ENCODE peak calls at places on chromosomes 11 and 22, in eight cellular contexts. One of them, this sample, is unnamed.

GRCh38 chr11:86919557-86920210 is 35.5 kb downstream of the FZD4 start:
- DNase-seq in breast epithelium: no peak
- DNase-seq in HCT116: peak; percentile 54
- DNase-seq in sigmoid colon: no peak
- DNase-seq in suprapubic skin: no peak
- DNase-seq in H1: no peak
- DNase-seq in transverse colon: no peak
- DNase-seq in stomach: no peak
- DNase-seq in this sample: no peak

GRCh38 chr11:416051-416756 is 1.4 kb upstream of the SIGIRR start:
- DNase-seq in suprapubic skin: no peak
- DNase-seq in transverse colon: peak; percentile 17
- DNase-seq in sigmoid colon: no peak
- DNase-seq in breast epithelium: no peak
- DNase-seq in HCT116: no peak
- DNase-seq in stomach: no peak
- DNase-seq in H1: no peak
- DNase-seq in this sample: no peak

GRCh38 chr11:32109138-32109537 is 18.3 kb downstream of the RCN1 start:
- DNase-seq in transverse colon: no peak
- DNase-seq in breast epithelium: no peak
- DNase-seq in stomach: no peak
- DNase-seq in HCT116: no peak
- DNase-seq in sigmoid colon: no peak
- DNase-seq in H1: no peak
- DNase-seq in suprapubic skin: no peak
- DNase-seq in this sample: no peak

GRCh38 chr11:1297576-1298473 is 11.6 kb downstream of the TOLLIP start:
- DNase-seq in transverse colon: peak; percentile 35
- DNase-seq in HCT116: no peak
- DNase-seq in H1: no peak
- DNase-seq in suprapubic skin: peak; percentile 68
- DNase-seq in breast epithelium: peak; percentile 42
- DNase-seq in sigmoid colon: no peak
- DNase-seq in stomach: peak; percentile 72
- DNase-seq in this sample: no peak

GRCh38 chr11:2515401-2516275 is 70.8 kb downstream of the KCNQ1 start:
- DNase-seq in HCT116: no peak
- DNase-seq in sigmoid colon: peak; percentile 47
- DNase-seq in breast epithelium: peak; percentile 34
- DNase-seq in suprapubic skin: peak; percentile 68
- DNase-seq in H1: no peak
- DNase-seq in stomach: peak; percentile 17
- DNase-seq in transverse colon: peak; percentile 7
- DNase-seq in this sample: peak; percentile 77

GRCh38 chr22:47395481-47395880 is 633.0 kb downstream of the TBC1D22A start:
- DNase-seq in transverse colon: no peak
- DNase-seq in HCT116: no peak
- DNase-seq in suprapubic skin: peak; percentile 18
- DNase-seq in breast epithelium: peak; percentile 24
- DNase-seq in sigmoid colon: no peak
- DNase-seq in stomach: no peak
- DNase-seq in H1: no peak
- DNase-seq in this sample: no peak

GRCh38 chr11:77064648-77065217 is 2.0 kb upstream of the CAPN5 start:
- DNase-seq in transverse colon: no peak
- DNase-seq in HCT116: no peak
- DNase-seq in breast epithelium: peak; percentile 34
- DNase-seq in stomach: no peak
- DNase-seq in suprapubic skin: peak; percentile 63
- DNase-seq in sigmoid colon: peak; percentile 44
- DNase-seq in H1: no peak
- DNase-seq in this sample: no peak

GRCh38 chr11:1458340-1459218 is 28.0 kb downstream of the MOB2 start:
- DNase-seq in H1: no peak
- DNase-seq in stomach: peak; percentile 82
- DNase-seq in transverse colon: peak; percentile 80
- DNase-seq in breast epithelium: no peak
- DNase-seq in sigmoid colon: peak; percentile 96
- DNase-seq in HCT116: no peak
- DNase-seq in suprapubic skin: no peak
- DNase-seq in this sample: no peak

GRCh38 chr11:66012371-66012945 is 650 bp downstream of the CST6 start:
- DNase-seq in transverse colon: no peak
- DNase-seq in stomach: no peak
- DNase-seq in suprapubic skin: no peak
- DNase-seq in sigmoid colon: no peak
- DNase-seq in H1: no peak
- DNase-seq in HCT116: no peak
- DNase-seq in breast epithelium: no peak
- DNase-seq in this sample: no peak

GRCh38 chr11:12207384-12208150 is 97.2 kb downstream of the MICAL2 start:
- DNase-seq in breast epithelium: no peak
- DNase-seq in H1: no peak
- DNase-seq in HCT116: no peak
- DNase-seq in transverse colon: peak; percentile 60
- DNase-seq in sigmoid colon: no peak
- DNase-seq in stomach: no peak
- DNase-seq in suprapubic skin: no peak
- DNase-seq in this sample: no peak

GRCh38 chr11:128772814-128773213 is 78.9 kb downstream of the FLI1 start:
- DNase-seq in stomach: peak; percentile 76
- DNase-seq in transverse colon: peak; percentile 65
- DNase-seq in sigmoid colon: no peak
- DNase-seq in breast epithelium: no peak
- DNase-seq in H1: no peak
- DNase-seq in suprapubic skin: peak; percentile 85
- DNase-seq in HCT116: no peak
- DNase-seq in this sample: no peak

GRCh38 chr11:34072831-34073230 is 21.3 kb downstream of the CAPRIN1 start:
- DNase-seq in transverse colon: no peak
- DNase-seq in HCT116: no peak
- DNase-seq in H1: no peak
- DNase-seq in breast epithelium: no peak
- DNase-seq in sigmoid colon: no peak
- DNase-seq in suprapubic skin: no peak
- DNase-seq in stomach: no peak
- DNase-seq in this sample: no peak

DNA sequence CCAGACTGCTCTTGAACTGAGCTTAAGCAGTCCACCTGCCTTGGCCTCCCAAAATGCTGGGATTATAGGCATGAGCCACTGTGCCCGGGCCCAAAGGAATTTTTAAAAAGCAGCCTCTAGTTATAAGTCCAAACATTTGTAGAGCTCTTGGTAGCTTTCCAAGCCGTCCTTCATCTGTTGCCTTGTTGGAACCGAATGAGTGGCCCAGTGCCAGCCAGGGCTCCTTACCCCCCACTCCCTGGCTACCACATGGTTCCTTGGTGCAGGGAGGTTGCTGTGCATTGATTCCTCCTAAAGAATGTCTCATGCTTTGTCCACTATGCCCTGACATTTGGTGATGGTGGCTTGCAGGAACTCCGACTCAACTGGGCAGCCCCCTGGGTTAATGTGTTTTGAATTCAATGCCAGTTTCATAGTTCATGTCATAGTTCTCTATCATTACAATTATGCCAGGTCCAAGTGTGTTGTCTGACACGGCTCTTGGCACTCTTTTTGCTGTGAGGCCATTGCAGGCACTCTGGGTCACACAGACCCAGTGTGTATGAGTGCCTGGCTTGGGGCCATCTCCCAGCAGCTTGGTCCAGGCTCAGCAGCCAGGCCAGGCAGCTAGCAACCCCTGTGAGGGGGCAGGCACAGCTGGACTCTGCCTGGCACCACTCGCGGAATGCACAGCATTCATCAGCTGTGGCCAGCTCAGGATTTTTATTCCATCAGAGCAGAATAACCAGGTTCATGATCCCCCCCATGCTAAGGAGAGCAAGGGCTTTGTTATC is 13.3 kb upstream of the MICALL1 start:
- DNase-seq in transverse colon: no peak
- DNase-seq in suprapubic skin: no peak
- DNase-seq in sigmoid colon: peak; percentile 83
- DNase-seq in stomach: peak; percentile 85
- DNase-seq in H1: no peak
- DNase-seq in breast epithelium: no peak
- DNase-seq in HCT116: no peak
- DNase-seq in this sample: no peak
- TF ChIP-seq POLR2AphosphoS5 in transverse colon: no peak
- TF ChIP-seq POLR2AphosphoS5 in suprapubic skin: no peak
- TF ChIP-seq POLR2AphosphoS5 in sigmoid colon: no peak
- TF ChIP-seq POLR2AphosphoS5 in stomach: no peak
- TF ChIP-seq POLR2AphosphoS5 in H1: peak; percentile 5
- TF ChIP-seq POLR2AphosphoS5 in breast epithelium: no peak
- TF ChIP-seq POLR2AphosphoS5 in HCT116: no peak
- TF ChIP-seq POLR2AphosphoS5 in this sample: no peak

GRCh38 chr22:38172489-38173155 is 9.0 kb downstream of the PLA2G6 start:
- DNase-seq in stomach: peak; percentile 93
- DNase-seq in sigmoid colon: peak; percentile 68
- DNase-seq in transverse colon: peak; percentile 53
- DNase-seq in breast epithelium: peak; percentile 87
- DNase-seq in HCT116: no peak
- DNase-seq in H1: no peak
- DNase-seq in suprapubic skin: peak; percentile 87
- DNase-seq in this sample: no peak
- TF ChIP-seq POLR2A in stomach: no peak
- TF ChIP-seq POLR2A in sigmoid colon: no peak
- TF ChIP-seq POLR2A in transverse colon: no peak
- TF ChIP-seq POLR2A in breast epithelium: no peak
- TF ChIP-seq POLR2A in HCT116: no peak
- TF ChIP-seq POLR2A in H1: no peak
- TF ChIP-seq POLR2A in suprapubic skin: no peak
- TF ChIP-seq POLR2A in this sample: no peak

GRCh38 chr11:82992219-82992618 is 79.5 kb downstream of the RAB30 start:
- DNase-seq in sigmoid colon: peak; percentile 73
- DNase-seq in HCT116: no peak
- DNase-seq in stomach: no peak
- DNase-seq in H1: no peak
- DNase-seq in suprapubic skin: no peak
- DNase-seq in breast epithelium: no peak
- DNase-seq in transverse colon: no peak
- DNase-seq in this sample: no peak
- H3K27ac ChIP-seq in sigmoid colon: peak overlapping the region; percentile 41
- H3K27ac ChIP-seq in HCT116: no peak overlapping the region
- H3K27ac ChIP-seq in stomach: no peak overlapping the region
- H3K27ac ChIP-seq in H1: no peak overlapping the region
- H3K27ac ChIP-seq in suprapubic skin: no peak overlapping the region
- H3K27ac ChIP-seq in breast epithelium: no peak overlapping the region
- H3K27ac ChIP-seq in transverse colon: no peak overlapping the region
- H3K27ac ChIP-seq in this sample: no peak overlapping the region

GRCh38 chr11:8004008-8004407 is 16.9 kb downstream of the EIF3F start:
- DNase-seq in transverse colon: no peak
- DNase-seq in suprapubic skin: no peak
- DNase-seq in breast epithelium: no peak
- DNase-seq in H1: no peak
- DNase-seq in sigmoid colon: no peak
- DNase-seq in stomach: no peak
- DNase-seq in HCT116: no peak
- DNase-seq in this sample: peak; percentile 65

GRCh38 chr11:8002676-8003075 is 15.5 kb downstream of the EIF3F start:
- DNase-seq in transverse colon: no peak
- DNase-seq in breast epithelium: no peak
- DNase-seq in stomach: no peak
- DNase-seq in suprapubic skin: no peak
- DNase-seq in H1: no peak
- DNase-seq in HCT116: no peak
- DNase-seq in sigmoid colon: no peak
- DNase-seq in this sample: peak; percentile 60

GRCh38 chr11:8003187-8003586 is 16.1 kb downstream of the EIF3F start:
- DNase-seq in stomach: no peak
- DNase-seq in suprapubic skin: no peak
- DNase-seq in sigmoid colon: no peak
- DNase-seq in breast epithelium: no peak
- DNase-seq in transverse colon: no peak
- DNase-seq in HCT116: no peak
- DNase-seq in H1: no peak
- DNase-seq in this sample: peak; percentile 37

GRCh38 chr11:8000390-8000789 is 13.3 kb downstream of the EIF3F start:
- DNase-seq in HCT116: no peak
- DNase-seq in H1: no peak
- DNase-seq in transverse colon: no peak
- DNase-seq in sigmoid colon: no peak
- DNase-seq in stomach: no peak
- DNase-seq in breast epithelium: no peak
- DNase-seq in suprapubic skin: no peak
- DNase-seq in this sample: no peak

DNA sequence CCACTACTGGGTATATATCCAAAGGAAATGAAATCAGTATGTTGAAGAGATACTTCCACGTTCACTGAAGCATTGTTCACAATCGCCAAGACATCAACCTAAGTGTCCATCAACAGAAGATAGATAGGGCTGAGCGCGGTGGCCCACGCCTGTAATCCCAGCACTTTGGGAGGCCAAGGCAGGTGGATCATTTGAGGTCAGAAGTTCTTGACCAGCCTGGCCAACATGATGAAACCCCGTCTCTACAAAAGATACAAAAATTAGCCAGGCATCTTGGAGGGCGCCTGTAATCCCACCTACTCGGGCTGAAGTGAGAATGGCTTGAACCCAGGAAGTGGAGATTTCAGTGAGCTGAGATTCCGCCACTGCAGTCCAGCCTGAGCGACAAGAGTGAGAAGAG is 12.7 kb downstream of the EIF3F start:
- DNase-seq in H1: no peak
- DNase-seq in suprapubic skin: no peak
- DNase-seq in HCT116: no peak
- DNase-seq in breast epithelium: no peak
- DNase-seq in stomach: no peak
- DNase-seq in transverse colon: no peak
- DNase-seq in sigmoid colon: no peak
- DNase-seq in this sample: no peak
- TF ChIP-seq POLR2AphosphoS5 in H1: no peak
- TF ChIP-seq POLR2AphosphoS5 in suprapubic skin: no peak
- TF ChIP-seq POLR2AphosphoS5 in HCT116: no peak
- TF ChIP-seq POLR2AphosphoS5 in breast epithelium: no peak
- TF ChIP-seq POLR2AphosphoS5 in stomach: no peak
- TF ChIP-seq POLR2AphosphoS5 in transverse colon: no peak
- TF ChIP-seq POLR2AphosphoS5 in sigmoid colon: no peak
- TF ChIP-seq POLR2AphosphoS5 in this sample: no peak

DNA sequence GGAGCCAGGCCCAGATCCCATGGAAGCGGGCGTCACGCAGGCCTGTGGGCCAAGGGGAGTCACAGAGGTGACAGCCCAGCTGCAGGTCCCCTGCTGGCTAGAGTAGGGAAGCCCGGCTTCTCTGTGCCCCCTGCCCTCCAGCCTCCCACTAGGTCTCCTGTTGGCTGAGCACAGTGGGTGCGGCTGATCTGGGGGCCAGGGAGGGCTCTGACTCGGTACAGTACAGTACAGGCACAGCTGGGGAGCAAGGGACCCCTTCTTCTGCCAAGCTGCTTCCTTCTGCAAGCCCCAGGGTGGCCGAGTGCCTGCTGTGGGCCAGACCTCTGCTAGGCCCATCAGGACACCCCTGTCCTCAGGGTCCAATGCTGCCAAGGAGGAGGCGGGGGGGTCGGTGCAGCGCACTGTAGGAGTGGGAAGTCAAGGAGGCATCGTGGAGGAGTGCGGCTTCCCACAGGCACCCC is 10.1 kb downstream of the SUSD2 start:
- DNase-seq in H1: peak; percentile 42
- DNase-seq in HCT116: no peak
- DNase-seq in suprapubic skin: no peak
- DNase-seq in transverse colon: no peak
- DNase-seq in sigmoid colon: no peak
- DNase-seq in stomach: no peak
- DNase-seq in breast epithelium: no peak
- DNase-seq in this sample: no peak
- TF ChIP-seq POLR2A in H1: no peak
- TF ChIP-seq POLR2A in HCT116: no peak
- TF ChIP-seq POLR2A in suprapubic skin: no peak
- TF ChIP-seq POLR2A in transverse colon: no peak
- TF ChIP-seq POLR2A in sigmoid colon: no peak
- TF ChIP-seq POLR2A in stomach: no peak
- TF ChIP-seq POLR2A in breast epithelium: no peak
- TF ChIP-seq POLR2A in this sample: no peak

GRCh38 chr11:108593214-108593909 is at the start of gene EXPH5:
- DNase-seq in breast epithelium: peak; percentile 97
- DNase-seq in H1: peak; percentile 96
- DNase-seq in stomach: peak; percentile 97
- DNase-seq in transverse colon: peak; percentile 97
- DNase-seq in suprapubic skin: peak; percentile 95
- DNase-seq in sigmoid colon: peak; percentile 88
- DNase-seq in HCT116: peak; percentile 99
- DNase-seq in this sample: no peak
- H3K27ac ChIP-seq in breast epithelium: peak within 1 kb of the TSS; percentile 95
- H3K27ac ChIP-seq in H1: no peak within 1 kb of the TSS
- H3K27ac ChIP-seq in stomach: peak within 1 kb of the TSS; percentile 91
- H3K27ac ChIP-seq in transverse colon: peak within 1 kb of the TSS; percentile 85
- H3K27ac ChIP-seq in suprapubic skin: peak within 1 kb of the TSS; percentile 92
- H3K27ac ChIP-seq in sigmoid colon: peak within 1 kb of the TSS; percentile 10
- H3K27ac ChIP-seq in HCT116: peak within 1 kb of the TSS; percentile 74
- H3K27ac ChIP-seq in this sample: peak within 1 kb of the TSS; percentile 32

This sample was measured in vagina.